ENCODE peak calls at places on chromosomes 3 and 15, in four cellular contexts. One of them, this sample, is unnamed.

GRCh38 chr3:15629860-15630597 is 28.5 kb downstream of the BTD start:
- DNase-seq in posterior vena cava: no peak
- DNase-seq in Caco-2: peak; percentile 47
- DNase-seq in stimulated activated CD4-positive, alpha-beta T cell treated with anti-CD3 and anti-CD28 coated beads, TNF-alpha, amount 100 ng/mL, for 4 hours: peak; percentile 33
- DNase-seq in this sample: peak; percentile 27

GRCh38 chr15:53013329-53013728 is 223.2 kb upstream of the ONECUT1 start:
- DNase-seq in Caco-2: no peak
- DNase-seq in posterior vena cava: no peak
- DNase-seq in stimulated activated CD4-positive, alpha-beta T cell treated with anti-CD3 and anti-CD28 coated beads, TNF-alpha, amount 100 ng/mL, for 4 hours: no peak
- DNase-seq in this sample: no peak

GRCh38 chr15:51731549-51732267 is 5.7 kb downstream of the LYSMD2 start:
- DNase-seq in posterior vena cava: no peak
- DNase-seq in Caco-2: no peak
- DNase-seq in stimulated activated CD4-positive, alpha-beta T cell treated with anti-CD3 and anti-CD28 coated beads, TNF-alpha, amount 100 ng/mL, for 4 hours: no peak
- DNase-seq in this sample: no peak

GRCh38 chr3:23356169-23356568 is 153.0 kb downstream of the UBE2E2 start:
- DNase-seq in stimulated activated CD4-positive, alpha-beta T cell treated with anti-CD3 and anti-CD28 coated beads, TNF-alpha, amount 100 ng/mL, for 4 hours: no peak
- DNase-seq in posterior vena cava: no peak
- DNase-seq in Caco-2: no peak
- DNase-seq in this sample: no peak

GRCh38 chr15:80160570-80161156 is 7.9 kb downstream of the FAH start:
- DNase-seq in Caco-2: no peak
- DNase-seq in posterior vena cava: peak; percentile 88
- DNase-seq in stimulated activated CD4-positive, alpha-beta T cell treated with anti-CD3 and anti-CD28 coated beads, TNF-alpha, amount 100 ng/mL, for 4 hours: no peak
- DNase-seq in this sample: no peak

GRCh38 chr15:61033938-61034792 is 194.9 kb downstream of the RORA start:
- DNase-seq in posterior vena cava: no peak
- DNase-seq in Caco-2: no peak
- DNase-seq in stimulated activated CD4-positive, alpha-beta T cell treated with anti-CD3 and anti-CD28 coated beads, TNF-alpha, amount 100 ng/mL, for 4 hours: no peak
- DNase-seq in this sample: no peak

GRCh38 chr3:44924102-44925084 is 50.0 kb downstream of the TGM4 start:
- DNase-seq in posterior vena cava: no peak
- DNase-seq in Caco-2: no peak
- DNase-seq in stimulated activated CD4-positive, alpha-beta T cell treated with anti-CD3 and anti-CD28 coated beads, TNF-alpha, amount 100 ng/mL, for 4 hours: no peak
- DNase-seq in this sample: no peak

GRCh38 chr3:144182501-144182900 is 210.9 kb downstream of the DIPK2A start:
- DNase-seq in posterior vena cava: no peak
- DNase-seq in stimulated activated CD4-positive, alpha-beta T cell treated with anti-CD3 and anti-CD28 coated beads, TNF-alpha, amount 100 ng/mL, for 4 hours: no peak
- DNase-seq in Caco-2: no peak
- DNase-seq in this sample: no peak

GRCh38 chr15:41011055-41011815 is 58.0 kb downstream of the CHAC1 start:
- DNase-seq in stimulated activated CD4-positive, alpha-beta T cell treated with anti-CD3 and anti-CD28 coated beads, TNF-alpha, amount 100 ng/mL, for 4 hours: no peak
- DNase-seq in posterior vena cava: no peak
- DNase-seq in Caco-2: no peak
- DNase-seq in this sample: no peak

GRCh38 chr3:48314542-48314941 is 18.9 kb downstream of the SPINK8 start:
- DNase-seq in posterior vena cava: no peak
- DNase-seq in stimulated activated CD4-positive, alpha-beta T cell treated with anti-CD3 and anti-CD28 coated beads, TNF-alpha, amount 100 ng/mL, for 4 hours: no peak
- DNase-seq in Caco-2: no peak
- DNase-seq in this sample: no peak

GRCh38 chr3:125059488-125060245 is 3.9 kb upstream of the HEG1 start:
- DNase-seq in stimulated activated CD4-positive, alpha-beta T cell treated with anti-CD3 and anti-CD28 coated beads, TNF-alpha, amount 100 ng/mL, for 4 hours: no peak
- DNase-seq in posterior vena cava: no peak
- DNase-seq in Caco-2: no peak
- DNase-seq in this sample: no peak

GRCh38 chr3:42720126-42720525 is 17.5 kb upstream of the HHATL start:
- DNase-seq in Caco-2: no peak
- DNase-seq in posterior vena cava: no peak
- DNase-seq in stimulated activated CD4-positive, alpha-beta T cell treated with anti-CD3 and anti-CD28 coated beads, TNF-alpha, amount 100 ng/mL, for 4 hours: no peak
- DNase-seq in this sample: no peak

GRCh38 chr3:63607716-63608115 is 44.8 kb upstream of the SNTN start:
- DNase-seq in posterior vena cava: no peak
- DNase-seq in Caco-2: no peak
- DNase-seq in stimulated activated CD4-positive, alpha-beta T cell treated with anti-CD3 and anti-CD28 coated beads, TNF-alpha, amount 100 ng/mL, for 4 hours: no peak
- DNase-seq in this sample: no peak

GRCh38 chr3:58349792-58350626 is 17.3 kb downstream of the PXK start:
- DNase-seq in stimulated activated CD4-positive, alpha-beta T cell treated with anti-CD3 and anti-CD28 coated beads, TNF-alpha, amount 100 ng/mL, for 4 hours: no peak
- DNase-seq in posterior vena cava: no peak
- DNase-seq in Caco-2: no peak
- DNase-seq in this sample: no peak

GRCh38 chr15:36601497-36601932 is 22.1 kb downstream of the CDIN1 start:
- DNase-seq in posterior vena cava: peak; percentile 77
- DNase-seq in Caco-2: no peak
- DNase-seq in stimulated activated CD4-positive, alpha-beta T cell treated with anti-CD3 and anti-CD28 coated beads, TNF-alpha, amount 100 ng/mL, for 4 hours: no peak
- DNase-seq in this sample: no peak

GRCh38 chr3:100518244-100518643 is 25.8 kb downstream of the TMEM45A start:
- DNase-seq in posterior vena cava: no peak
- DNase-seq in Caco-2: no peak
- DNase-seq in stimulated activated CD4-positive, alpha-beta T cell treated with anti-CD3 and anti-CD28 coated beads, TNF-alpha, amount 100 ng/mL, for 4 hours: no peak
- DNase-seq in this sample: no peak

GRCh38 chr15:20346082-20346805 is 195.4 kb downstream of the GOLGA6L6 start:
- DNase-seq in posterior vena cava: peak; percentile 76
- DNase-seq in stimulated activated CD4-positive, alpha-beta T cell treated with anti-CD3 and anti-CD28 coated beads, TNF-alpha, amount 100 ng/mL, for 4 hours: no peak
- DNase-seq in Caco-2: peak; percentile 42
- DNase-seq in this sample: no peak

GRCh38 chr15:55782901-55783300 is 39.9 kb upstream of the PRTG start:
- DNase-seq in posterior vena cava: no peak
- DNase-seq in Caco-2: no peak
- DNase-seq in stimulated activated CD4-positive, alpha-beta T cell treated with anti-CD3 and anti-CD28 coated beads, TNF-alpha, amount 100 ng/mL, for 4 hours: no peak
- DNase-seq in this sample: no peak

GRCh38 chr15:55993804-55994539 is 560 bp upstream of the NEDD4 start:
- DNase-seq in posterior vena cava: no peak
- DNase-seq in Caco-2: peak; percentile 50
- DNase-seq in stimulated activated CD4-positive, alpha-beta T cell treated with anti-CD3 and anti-CD28 coated beads, TNF-alpha, amount 100 ng/mL, for 4 hours: no peak
- DNase-seq in this sample: no peak

GRCh38 chr15:78018445-78018844 is 59.1 kb downstream of the TBC1D2B start:
- DNase-seq in stimulated activated CD4-positive, alpha-beta T cell treated with anti-CD3 and anti-CD28 coated beads, TNF-alpha, amount 100 ng/mL, for 4 hours: no peak
- DNase-seq in posterior vena cava: peak; percentile 40
- DNase-seq in Caco-2: no peak
- DNase-seq in this sample: no peak

GRCh38 chr3:38985581-38985980 is 66.2 kb downstream of the SCN11A start:
- DNase-seq in posterior vena cava: no peak
- DNase-seq in Caco-2: no peak
- DNase-seq in stimulated activated CD4-positive, alpha-beta T cell treated with anti-CD3 and anti-CD28 coated beads, TNF-alpha, amount 100 ng/mL, for 4 hours: no peak
- DNase-seq in this sample: no peak

GRCh38 chr3:43497905-43498365 is 123.9 kb downstream of the ANO10 start:
- DNase-seq in posterior vena cava: no peak
- DNase-seq in Caco-2: no peak
- DNase-seq in stimulated activated CD4-positive, alpha-beta T cell treated with anti-CD3 and anti-CD28 coated beads, TNF-alpha, amount 100 ng/mL, for 4 hours: no peak
- DNase-seq in this sample: no peak

GRCh38 chr15:77693576-77693975 is 60.9 kb upstream of the LINGO1 start:
- DNase-seq in stimulated activated CD4-positive, alpha-beta T cell treated with anti-CD3 and anti-CD28 coated beads, TNF-alpha, amount 100 ng/mL, for 4 hours: no peak
- DNase-seq in Caco-2: no peak
- DNase-seq in posterior vena cava: no peak
- DNase-seq in this sample: no peak